ENCODE peak calls at places on chromosomes 4 and X, in ten cellular contexts. M is non-pigmented ciliary epithelial cell; P is dermis microvascular lymphatic vessel endothelial cell; U is uterus; O is NCI-H526; W is ELR; T is T follicular helper cell; H is T47D; B is brain pericyte; Q is activated naive CD4-positive, alpha-beta T cell. R is an unnamed sample.

GRCh38 chr4:156295676-156296075 is 342.0 kb upstream of the CTSO start:
- DNase-seq in M (no peak), P (no peak), U (no peak), O (no peak), W (peak; percentile 16), T (no peak), H (no peak), B (no peak), Q (no peak), R (no peak)

GRCh38 chrX:122475306-122475705 is 708.8 kb upstream of the GRIA3 start:
- DNase-seq in M (no peak), P (no peak), U (no peak), O (no peak), W (peak; percentile 14), T (no peak), H (no peak), B (no peak), Q (no peak), R (peak; percentile 11)

GRCh38 chr4:94139931-94140612 is 67.6 kb upstream of the SMARCAD1 start:
- DNase-seq in M (no peak), P (no peak), U (no peak), O (no peak), W (no peak), T (no peak), H (no peak), B (no peak), Q (no peak), R (no peak)

GRCh38 chr4:128060130-128060619 is 937 bp upstream of the LARP1B start:
- DNase-seq in M (no peak), P (peak; percentile 7), U (no peak), O (peak; percentile 39), W (peak; percentile 30), T (no peak), H (no peak), B (no peak), Q (no peak), R (peak; percentile 11)

GRCh38 chrX:39158801-39159657 is 357.8 kb downstream of the MID1IP1 start:
- DNase-seq in M (peak; percentile 66), P (no peak), U (peak; percentile 35), O (no peak), W (peak; percentile 10), T (no peak), H (no peak), B (no peak), Q (no peak), R (peak; percentile 98)

GRCh38 chr4:53128959-53129358 is 236.9 kb downstream of the SCFD2 start:
- DNase-seq in M (no peak), P (peak; percentile 78), U (peak; percentile 41), O (no peak), W (no peak), T (no peak), H (no peak), B (no peak), Q (no peak), R (no peak)

GRCh38 chr4:142656178-142656577 is 189.9 kb downstream of the INPP4B start:
- DNase-seq in M (no peak), P (peak; percentile 16), U (no peak), O (no peak), W (peak; percentile 40), T (no peak), H (peak; percentile 42), B (no peak), Q (no peak), R (peak; percentile 12)

GRCh38 chr4:1296324-1297022 is 6.8 kb downstream of the MAEA start:
- DNase-seq in M (no peak), P (no peak), U (no peak), O (no peak), W (no peak), T (no peak), H (no peak), B (no peak), Q (no peak), R (no peak)

GRCh38 chrX:119775517-119776238 is 15.8 kb downstream of the RPL39 start:
- DNase-seq in M (no peak), P (no peak), U (no peak), O (no peak), W (no peak), T (no peak), H (no peak), B (no peak), Q (no peak), R (no peak)

GRCh38 chr4:175166020-175166419 is 247.9 kb downstream of the ADAM29 start:
- DNase-seq in M (no peak), P (no peak), U (no peak), O (no peak), W (no peak), T (no peak), H (peak; percentile 2), B (no peak), Q (no peak), R (no peak)

GRCh38 chrX:73850124-73851013 is 287.4 kb downstream of the CHIC1 start:
- DNase-seq in M (no peak), P (peak; percentile 33), U (peak; percentile 33), O (no peak), W (peak; percentile 38), T (peak; percentile 6), H (peak; percentile 34), B (no peak), Q (no peak), R (peak; percentile 45)

GRCh38 chr4:78545275-78546246 is 6.0 kb upstream of the ANXA3 start:
- DNase-seq in M (no peak), P (no peak), U (no peak), O (no peak), W (no peak), T (no peak), H (no peak), B (no peak), Q (no peak), R (no peak)

GRCh38 chr4:77662396-77662795 is 56.8 kb downstream of the CXCL13 start:
- DNase-seq in M (no peak), P (no peak), U (no peak), O (no peak), W (no peak), T (no peak), H (no peak), B (no peak), Q (no peak), R (no peak)

GRCh38 chr4:54185380-54185779 is 43.7 kb upstream of the PDGFRA start:
- DNase-seq in M (no peak), P (no peak), U (no peak), O (no peak), W (no peak), T (no peak), H (no peak), B (no peak), Q (no peak), R (peak; percentile 29)

GRCh38 chr4:53709693-53710092 is 118.4 kb upstream of the LNX1 start:
- DNase-seq in M (no peak), P (no peak), U (no peak), O (no peak), W (peak; percentile 10), T (no peak), H (no peak), B (no peak), Q (no peak), R (no peak)